ENCODE peak calls at places on chromosomes 6 and 20, in nine cellular contexts. U is thyroid gland, D is lower leg skin, K is endothelial cell of umbilical vein, F is stomach, E is K562, X is heart left ventricle, R is sigmoid colon, S is esophagus squamous epithelium. Q is an unnamed sample.
A peak's percentile ranks its signal among the peaks of the same experiment; 100 is the strongest.

GRCh38 chr20:6588296-6588695 is 179.2 kb upstream of the BMP2 start:
- DNase-seq in U (peak; percentile 61), D (no peak), K (peak; percentile 30), F (peak; percentile 40), E (no peak), X (no peak), R (no peak), S (no peak), Q (peak; percentile 89)

GRCh38 chr6:107536183-107536582 is 46.3 kb downstream of the SOBP start:
- DNase-seq in U (no peak), D (no peak), K (no peak), F (no peak), E (no peak), X (no peak), R (no peak), S (no peak), Q (no peak)

GRCh38 chr6:52454556-52454955 is 34.4 kb downstream of the EFHC1 start:
- DNase-seq in U (no peak), D (no peak), K (peak; percentile 57), F (no peak), E (no peak), X (no peak), R (no peak), S (no peak), Q (no peak)

GRCh38 chr6:167479967-167480653 is 155.2 kb downstream of the TTLL2 start:
- DNase-seq in U (no peak), D (no peak), K (peak; percentile 6), F (no peak), E (no peak), X (no peak), R (no peak), S (no peak), Q (no peak)

GRCh38 chr6:150297327-150298028 is 71.3 kb upstream of the IYD start:
- DNase-seq in U (peak; percentile 93), D (peak; percentile 55), K (no peak), F (no peak), E (peak; percentile 72), X (no peak), R (no peak), S (no peak), Q (peak; percentile 43)

GRCh38 chr20:58109126-58109880 is 119.2 kb downstream of the ANKRD60 start:
- DNase-seq in U (no peak), D (peak; percentile 14), K (no peak), F (no peak), E (no peak), X (no peak), R (no peak), S (no peak), Q (no peak)

GRCh38 chr20:1415667-1416468 is 23.0 kb upstream of the FKBP1A start:
- DNase-seq in U (no peak), D (no peak), K (peak; percentile 80), F (no peak), E (peak; percentile 64), X (no peak), R (no peak), S (no peak), Q (peak; percentile 10)

GRCh38 chr6:20038805-20039204 is 173.5 kb downstream of the MBOAT1 start:
- DNase-seq in U (no peak), D (no peak), K (no peak), F (no peak), E (no peak), X (no peak), R (no peak), S (no peak), Q (no peak)

GRCh38 chr6:5435449-5435848 is 174.1 kb downstream of the FARS2 start:
- DNase-seq in U (no peak), D (no peak), K (no peak), F (no peak), E (no peak), X (no peak), R (no peak), S (no peak), Q (no peak)

GRCh38 chr6:117545161-117545595 is 57.1 kb downstream of the GOPC start:
- DNase-seq in U (no peak), D (no peak), K (no peak), F (no peak), E (no peak), X (no peak), R (no peak), S (no peak), Q (no peak)

GRCh38 chr20:12984863-12985262 is 23.9 kb upstream of the SPTLC3 start:
- DNase-seq in U (no peak), D (no peak), K (no peak), F (no peak), E (no peak), X (no peak), R (no peak), S (no peak), Q (no peak)

GRCh38 chr6:169073311-169073710 is 180.3 kb downstream of the THBS2 start:
- DNase-seq in U (no peak), D (no peak), K (no peak), F (no peak), E (no peak), X (no peak), R (no peak), S (no peak), Q (no peak)

DNA sequence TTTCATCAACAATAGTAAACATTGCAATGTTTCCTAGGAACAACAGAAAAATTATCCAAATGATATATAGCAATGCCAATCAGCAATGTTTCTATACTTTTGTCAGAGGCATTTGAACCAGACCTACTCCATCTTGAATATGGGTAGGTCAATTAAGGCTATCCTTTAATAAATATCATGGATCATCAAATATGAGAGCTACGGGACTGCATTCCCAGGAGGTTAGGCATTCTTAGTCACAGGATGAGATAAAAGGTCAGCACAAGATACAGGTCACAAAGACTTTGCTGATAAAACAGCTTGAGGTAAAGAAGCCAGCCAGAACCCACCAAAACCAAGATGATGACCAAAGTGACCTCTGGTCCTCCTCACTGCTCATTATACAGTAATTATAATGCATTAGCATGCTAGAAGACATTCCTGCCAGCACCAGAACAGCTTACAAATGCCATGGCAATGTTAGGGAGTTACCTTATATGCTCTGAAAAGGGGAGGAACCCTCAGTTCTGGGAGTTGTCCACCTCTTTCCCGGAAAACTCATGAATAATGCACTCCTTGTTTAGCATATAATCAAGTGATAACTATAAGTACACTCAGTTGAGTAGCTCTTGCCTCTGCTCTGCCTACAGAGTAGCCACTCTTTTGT is 8.6 kb upstream of the SERPINB6 start:
- DNase-seq in U (no peak), D (no peak), K (no peak), F (no peak), E (peak; percentile 59), X (no peak), R (no peak), S (no peak), Q (peak; percentile 76)
- TF ChIP-seq POLR2A in U (no peak), D (no peak), K (no peak), F (no peak), E (peak; percentile 63), X (no peak), R (no peak), S (no peak), Q (no peak)

GRCh38 chr20:38343107-38343797 is 3.0 kb upstream of the LBP start:
- DNase-seq in U (peak; percentile 21), D (no peak), K (peak; percentile 12), F (peak; percentile 65), E (peak; percentile 61), X (no peak), R (peak; percentile 82), S (no peak), Q (peak; percentile 31)
- TF ChIP-seq POLR2A in U (no peak), D (no peak), K (no peak), F (no peak), E (no peak), X (no peak), R (no peak), S (no peak), Q (no peak)

GRCh38 chr6:30556714-30556963 is 350 bp upstream of the GNL1 start:
- DNase-seq in U (peak; percentile 87), D (no peak), K (no peak), F (peak; percentile 89), E (no peak), X (peak; percentile 90), R (peak; percentile 95), S (peak; percentile 78), Q (no peak)

GRCh38 chr6:30555428-30556005 is 772 bp downstream of the GNL1 start:
- DNase-seq in U (peak; percentile 57), D (peak; percentile 30), K (peak; percentile 65), F (peak; percentile 46), E (peak; percentile 55), X (peak; percentile 70), R (peak; percentile 87), S (peak; percentile 22), Q (peak; percentile 75)

GRCh38 chr6:30554962-30555361 is 1.3 kb downstream of the GNL1 start:
- DNase-seq in U (no peak), D (no peak), K (no peak), F (no peak), E (no peak), X (no peak), R (no peak), S (no peak), Q (no peak)

GRCh38 chr6:30556964-30557682 is at the start of gene PRR3:
- DNase-seq in U (peak; percentile 76), D (peak; percentile 90), K (peak; percentile 85), F (peak; percentile 74), E (peak; percentile 92), X (peak; percentile 87), R (peak; percentile 91), S (peak; percentile 57), Q (peak; percentile 86)

GRCh38 chr6:30556006-30556713 is at the start of gene GNL1:
- DNase-seq in U (peak; percentile 98), D (peak; percentile 94), K (peak; percentile 88), F (peak; percentile 98), E (peak; percentile 98), X (peak; percentile 94), R (peak; percentile 97), S (peak; percentile 91), Q (peak; percentile 96)
- TF ChIP-seq POLR2A in U (peak; percentile 55), D (no peak), K (no peak), F (no peak), E (peak; percentile 8), X (peak; percentile 42), R (peak; percentile 23), S (no peak), Q (no peak)

DNA sequence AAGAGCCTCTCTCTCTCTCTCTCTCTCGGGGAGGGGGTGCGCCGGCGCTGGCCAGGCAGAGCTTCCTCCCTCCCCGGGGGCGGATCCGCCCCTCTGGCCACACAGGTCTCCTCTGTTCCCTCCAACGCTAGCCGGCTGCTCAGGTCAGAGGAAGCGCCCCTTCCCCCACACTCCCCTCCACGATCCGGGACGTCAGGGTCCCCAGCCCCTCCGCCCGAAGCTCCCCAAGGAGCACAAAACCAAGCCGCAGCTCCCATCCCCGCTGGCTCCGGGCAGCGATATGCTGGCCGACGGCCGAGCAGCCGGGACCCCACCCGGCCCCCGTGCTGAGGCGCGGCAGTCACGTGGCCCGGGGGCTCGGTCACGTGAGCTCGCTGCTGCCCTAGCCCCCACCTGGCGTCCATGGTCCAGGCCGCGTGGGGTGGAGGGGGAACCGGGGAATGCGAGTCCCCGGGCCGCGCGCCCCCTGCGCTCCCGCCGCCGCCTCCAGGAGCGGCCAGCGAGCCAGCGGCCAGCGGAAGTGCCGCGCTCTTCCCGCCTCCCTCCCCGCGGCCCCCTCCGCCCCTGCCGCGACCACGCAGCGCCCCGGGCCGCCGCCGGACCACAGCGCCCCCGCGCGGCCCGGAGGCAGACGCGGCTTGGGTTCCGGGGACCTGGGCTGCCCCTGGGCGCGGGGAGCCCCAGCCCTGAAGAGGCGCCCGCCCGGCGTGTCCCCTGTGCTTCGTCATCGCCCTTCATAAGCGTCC is at the start of gene SLC35B2:
- DNase-seq in U (peak; percentile 70), D (peak; percentile 48), K (peak; percentile 76), F (peak; percentile 68), E (peak; percentile 94), X (peak; percentile 71), R (peak; percentile 84), S (no peak), Q (peak; percentile 92)
- TF ChIP-seq POLR2A in U (peak; percentile 66), D (no peak), K (peak; percentile 79), F (no peak), E (peak; percentile 75), X (peak; percentile 80), R (peak; percentile 28), S (no peak), Q (peak; percentile 65)

GRCh38 chr6:33277663-33278391 is 904 bp downstream of the B3GALT4 start:
- DNase-seq in U (no peak), D (no peak), K (no peak), F (no peak), E (peak; percentile 53), X (no peak), R (no peak), S (no peak), Q (no peak)
- TF ChIP-seq POLR2A in U (no peak), D (no peak), K (no peak), F (no peak), E (no peak), X (no peak), R (no peak), S (no peak), Q (no peak)

Q was measured in erythroblast.